ENCODE peak calls at places on chromosomes 3 and 15, in four cellular contexts. L, B, U and Z are unnamed samples.
A peak's percentile ranks its signal among the peaks of the same experiment; 100 is the strongest.

GRCh38 chr15:64503197-64503596 is 42.8 kb downstream of the ZNF609 start:
- DNase-seq in L (no peak), B (peak; percentile 79), U (no peak), Z (no peak)

GRCh38 chr15:24223739-24224138 is 451.8 kb upstream of the NPAP1 start:
- DNase-seq in L (no peak), B (no peak), U (no peak), Z (no peak)

GRCh38 chr3:64836097-64836496 is 148.3 kb upstream of the ADAMTS9 start:
- DNase-seq in L (no peak), B (no peak), U (no peak), Z (no peak)

GRCh38 chr15:40906947-40907802 is 12.9 kb downstream of the VPS18 start:
- DNase-seq in L (no peak), B (peak; percentile 63), U (peak; percentile 53), Z (no peak)

GRCh38 chr15:71469393-71469792 is 341.0 kb upstream of the NR2E3 start:
- DNase-seq in L (no peak), B (no peak), U (no peak), Z (no peak)

GRCh38 chr3:112908252-112908651 is 61.6 kb upstream of the CD200R1L start:
- DNase-seq in L (peak; percentile 35), B (no peak), U (no peak), Z (no peak)

GRCh38 chr15:41401904-41402267 is 410 bp downstream of the NDUFAF1 start:
- DNase-seq in L (no peak), B (no peak), U (no peak), Z (no peak)

GRCh38 chr3:183825380-183826161 is at the start of gene MAP6D1:
- DNase-seq in L (peak; percentile 88), B (peak; percentile 82), U (no peak), Z (peak; percentile 57)

GRCh38 chr15:68749365-68750141 is 71.1 kb downstream of the ANP32A start:
- DNase-seq in L (no peak), B (no peak), U (no peak), Z (no peak)

GRCh38 chr3:138395865-138396751 is 38.3 kb upstream of the ESYT3 start:
- DNase-seq in L (no peak), B (no peak), U (no peak), Z (no peak)

GRCh38 chr3:24518990-24519367 is 24.3 kb upstream of the THRB start:
- DNase-seq in L (no peak), B (no peak), U (no peak), Z (no peak)

GRCh38 chr3:24521306-24522154 is 26.9 kb upstream of the THRB start:
- DNase-seq in L (no peak), B (peak; percentile 58), U (no peak), Z (peak; percentile 44)

GRCh38 chr3:24520941-24521305 is 26.3 kb upstream of the THRB start:
- DNase-seq in L (no peak), B (no peak), U (no peak), Z (peak; percentile 13)

GRCh38 chr3:24520101-24520495 is 25.4 kb upstream of the THRB start:
- DNase-seq in L (no peak), B (no peak), U (no peak), Z (no peak)

GRCh38 chr3:24519368-24520100 is 24.9 kb upstream of the THRB start:
- DNase-seq in L (peak; percentile 55), B (no peak), U (no peak), Z (no peak)
- TF ChIP-seq CTCF in L (no peak), B (no peak), U (no peak), Z (no peak)

GRCh38 chr3:120561251-120562045 is 34.7 kb upstream of the NDUFB4 start:
- DNase-seq in L (peak; percentile 44), B (peak; percentile 73), U (peak; percentile 54), Z (peak; percentile 40)

GRCh38 chr3:120557115-120557514 is 39.0 kb upstream of the NDUFB4 start:
- DNase-seq in L (no peak), B (no peak), U (no peak), Z (no peak)

GRCh38 chr3:120558784-120559227 is 37.3 kb upstream of the NDUFB4 start:
- DNase-seq in L (peak; percentile 74), B (peak; percentile 92), U (peak; percentile 74), Z (peak; percentile 80)

GRCh38 chr3:120560304-120561250 is 35.6 kb upstream of the NDUFB4 start:
- DNase-seq in L (no peak), B (no peak), U (no peak), Z (no peak)

DNA sequence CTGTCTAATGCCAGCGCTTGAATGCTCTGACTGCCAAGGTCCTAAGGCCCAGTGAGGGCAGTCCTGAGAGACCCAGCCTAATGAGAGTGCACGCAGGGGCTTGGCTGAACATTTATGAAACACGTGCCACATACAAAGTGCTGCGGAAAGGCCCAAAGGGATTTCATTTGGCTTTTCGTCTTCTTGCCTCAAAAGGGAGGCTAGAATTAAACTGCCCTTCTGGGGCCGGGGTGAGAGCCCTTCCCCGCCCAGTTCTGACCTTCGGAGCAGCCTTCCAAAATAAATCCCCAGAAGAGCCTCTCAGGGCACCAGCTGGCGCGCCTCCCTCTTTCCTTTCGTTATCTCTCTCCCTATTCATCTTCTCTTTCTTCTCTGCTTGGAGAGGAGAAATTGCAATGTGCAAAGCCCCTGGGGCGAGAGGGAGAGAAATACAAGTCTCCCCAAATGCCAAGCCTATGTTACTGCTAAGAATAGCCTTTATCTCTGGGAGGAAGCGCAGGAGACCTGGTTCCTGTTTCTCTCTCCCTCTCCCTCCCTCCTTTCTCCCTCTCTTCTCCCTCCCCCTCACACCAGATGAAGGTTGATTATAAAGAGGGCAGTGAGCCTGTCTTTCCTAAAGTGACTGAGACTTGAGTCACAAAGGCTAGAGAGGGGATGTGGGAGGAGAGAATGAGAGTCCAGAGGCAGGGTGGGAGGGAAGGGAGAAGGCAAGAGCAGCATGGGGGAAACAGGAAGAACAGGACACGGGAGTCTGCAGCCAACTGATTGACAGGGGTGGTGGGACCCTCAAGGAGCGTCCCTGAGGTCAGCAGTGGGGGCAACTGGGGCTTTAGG is 36.7 kb upstream of the NDUFB4 start:
- DNase-seq in L (no peak), B (peak; percentile 63), U (no peak), Z (no peak)
- TF ChIP-seq CTCF in L (no peak), B (no peak), U (peak; percentile 31), Z (no peak)

DNA sequence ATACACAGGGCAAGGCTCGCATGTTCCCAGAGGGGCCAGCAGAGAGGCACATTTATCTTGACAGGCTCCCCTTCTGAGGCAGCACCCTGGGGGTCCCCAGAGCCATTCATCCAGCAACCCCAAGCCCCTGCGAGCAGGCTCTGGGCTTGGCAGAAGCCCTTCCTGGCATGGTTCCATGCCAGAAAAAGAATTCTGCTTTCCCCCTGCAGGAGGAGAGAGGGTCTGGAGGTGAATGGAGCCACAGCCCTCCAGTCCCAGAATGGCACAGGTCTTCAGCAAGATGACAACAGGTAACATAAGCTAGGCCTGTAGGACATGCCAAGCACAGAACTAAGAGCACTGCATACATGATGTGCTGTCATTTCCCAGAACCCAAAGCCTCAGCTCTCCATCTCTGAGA is 121.7 kb downstream of the ALDH1A2 start:
- DNase-seq in L (no peak), B (no peak), U (no peak), Z (no peak)
- TF ChIP-seq CTCF in L (no peak), B (no peak), U (no peak), Z (peak; percentile 28)

DNA sequence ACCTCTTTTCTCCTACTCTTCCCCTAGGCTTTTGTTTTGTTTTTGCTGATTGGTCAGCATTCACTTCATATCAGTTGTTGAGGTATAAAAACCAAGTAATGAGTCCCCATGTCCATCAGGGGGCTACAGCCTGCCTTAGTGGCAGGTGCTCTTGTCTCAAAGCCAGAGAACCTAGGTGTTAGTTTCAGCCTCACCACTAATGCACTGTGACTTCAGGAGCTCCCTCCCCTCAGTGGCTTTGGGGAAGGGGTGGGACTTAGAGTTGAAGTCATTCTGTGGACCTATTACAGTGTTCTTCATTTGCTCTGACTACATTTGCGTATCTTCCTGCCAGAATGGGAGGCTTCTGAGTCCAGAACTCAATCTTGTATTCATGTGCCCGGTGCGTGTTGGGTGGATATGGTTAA is 41.6 kb downstream of the NR2C2 start:
- DNase-seq in L (peak; percentile 81), B (peak; percentile 14), U (no peak), Z (no peak)
- TF ChIP-seq CTCF in L (no peak), B (peak; percentile 14), U (no peak), Z (peak; percentile 24)

GRCh38 chr3:18279338-18279737 is 145.8 kb downstream of the SATB1 start:
- DNase-seq in L (no peak), B (no peak), U (no peak), Z (no peak)
- TF ChIP-seq CTCF in L (no peak), B (no peak), U (no peak), Z (no peak)

GRCh38 chr3:126995926-126996512 is 13.1 kb downstream of the PLXNA1 start:
- DNase-seq in L (no peak), B (no peak), U (no peak), Z (no peak)
- TF ChIP-seq CTCF in L (peak; percentile 12), B (peak; percentile 22), U (no peak), Z (no peak)

DNA sequence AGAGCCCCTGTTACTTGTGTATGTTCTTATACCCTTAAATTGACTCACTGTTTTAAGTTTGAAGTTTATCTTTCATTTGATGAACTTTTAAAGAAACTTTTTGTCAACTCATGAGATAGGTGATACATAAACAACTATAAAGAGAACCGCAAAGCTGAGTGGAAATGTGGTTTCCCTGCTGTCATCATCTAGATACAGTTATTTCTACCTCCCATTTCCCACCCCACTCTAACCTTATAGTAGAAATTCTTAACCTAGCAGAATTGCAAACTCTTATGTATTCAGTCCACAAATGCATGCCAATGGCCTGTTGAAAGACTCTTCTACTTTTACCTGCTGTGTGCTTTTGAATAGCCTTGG is 2.7 kb downstream of the TIPARP start:
- DNase-seq in L (no peak), B (no peak), U (no peak), Z (no peak)
- TF ChIP-seq CTCF in L (no peak), B (no peak), U (no peak), Z (no peak)

DNA sequence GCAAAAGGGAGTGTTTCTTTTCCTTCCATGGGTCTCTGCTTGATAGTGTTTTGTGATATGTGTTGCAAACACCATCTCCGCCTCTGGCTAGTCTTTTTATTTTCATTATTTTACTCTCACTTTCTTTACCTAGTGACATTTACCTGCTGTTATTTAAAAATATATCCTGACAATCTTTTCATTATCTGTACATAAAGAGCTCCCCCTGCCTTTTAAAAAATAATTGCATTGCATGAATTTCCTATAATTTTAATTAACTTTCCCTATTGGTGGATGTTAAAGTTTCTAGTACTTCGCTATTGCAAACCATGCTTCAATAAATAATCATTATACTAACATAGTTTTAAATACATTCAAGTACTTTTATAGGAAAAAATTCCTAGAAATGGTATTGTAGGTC is 48.8 kb upstream of the GCNT3 start:
- DNase-seq in L (no peak), B (no peak), U (no peak), Z (no peak)
- TF ChIP-seq CTCF in L (no peak), B (no peak), U (no peak), Z (no peak)